ENCODE peak calls at places on chromosomes 4 and X, in ten cellular contexts. One of them, this sample, is unnamed.

GRCh38 chrX:1391707-1392375 is at the start of gene SLC25A6:
- DNase-seq in suprapubic skin: peak; percentile 99
- DNase-seq in spleen: peak; percentile 100
- DNase-seq in Panc1: peak; percentile 30
- DNase-seq in H1: peak; percentile 94
- DNase-seq in GM23338: peak; percentile 99
- DNase-seq in breast epithelium: peak; percentile 99
- DNase-seq in SK-N-SH: peak; percentile 98
- DNase-seq in GM12891: peak; percentile 99
- DNase-seq in sigmoid colon: peak; percentile 99
- DNase-seq in this sample: peak; percentile 98

GRCh38 chrX:15686818-15687685 is 22.4 kb upstream of the CLTRN start:
- DNase-seq in suprapubic skin: no peak
- DNase-seq in spleen: no peak
- DNase-seq in Panc1: no peak
- DNase-seq in H1: no peak
- DNase-seq in GM23338: peak; percentile 71
- DNase-seq in breast epithelium: no peak
- DNase-seq in SK-N-SH: peak; percentile 63
- DNase-seq in GM12891: no peak
- DNase-seq in sigmoid colon: no peak
- DNase-seq in this sample: peak; percentile 69

GRCh38 chrX:41491267-41492004 is 44.3 kb downstream of the NYX start:
- DNase-seq in suprapubic skin: no peak
- DNase-seq in spleen: no peak
- DNase-seq in Panc1: peak; percentile 22
- DNase-seq in H1: no peak
- DNase-seq in GM23338: peak; percentile 60
- DNase-seq in breast epithelium: no peak
- DNase-seq in SK-N-SH: no peak
- DNase-seq in GM12891: no peak
- DNase-seq in sigmoid colon: peak; percentile 75
- DNase-seq in this sample: no peak

GRCh38 chr4:78864405-78865024 is 74.7 kb downstream of the PAQR3 start:
- DNase-seq in suprapubic skin: no peak
- DNase-seq in spleen: no peak
- DNase-seq in Panc1: peak; percentile 41
- DNase-seq in H1: no peak
- DNase-seq in GM23338: peak; percentile 72
- DNase-seq in breast epithelium: no peak
- DNase-seq in SK-N-SH: peak; percentile 34
- DNase-seq in GM12891: no peak
- DNase-seq in sigmoid colon: no peak
- DNase-seq in this sample: peak; percentile 63

GRCh38 chr4:187268940-187269339 is 545.3 kb upstream of the FAT1 start:
- DNase-seq in suprapubic skin: no peak
- DNase-seq in spleen: no peak
- DNase-seq in Panc1: no peak
- DNase-seq in H1: no peak
- DNase-seq in GM23338: no peak
- DNase-seq in breast epithelium: no peak
- DNase-seq in SK-N-SH: no peak
- DNase-seq in GM12891: no peak
- DNase-seq in sigmoid colon: no peak
- DNase-seq in this sample: no peak

GRCh38 chr4:159267940-159268327 is 165.1 kb downstream of the RAPGEF2 start:
- DNase-seq in suprapubic skin: no peak
- DNase-seq in spleen: no peak
- DNase-seq in Panc1: no peak
- DNase-seq in H1: no peak
- DNase-seq in GM23338: no peak
- DNase-seq in breast epithelium: no peak
- DNase-seq in SK-N-SH: no peak
- DNase-seq in GM12891: no peak
- DNase-seq in sigmoid colon: no peak
- DNase-seq in this sample: no peak

GRCh38 chr4:92629302-92629701 is 325.5 kb downstream of the GRID2 start:
- DNase-seq in suprapubic skin: no peak
- DNase-seq in spleen: no peak
- DNase-seq in Panc1: no peak
- DNase-seq in H1: no peak
- DNase-seq in GM23338: no peak
- DNase-seq in breast epithelium: no peak
- DNase-seq in SK-N-SH: no peak
- DNase-seq in GM12891: no peak
- DNase-seq in sigmoid colon: no peak
- DNase-seq in this sample: no peak

GRCh38 chr4:151039733-151040132 is 24.6 kb upstream of the LRBA start:
- DNase-seq in suprapubic skin: no peak
- DNase-seq in spleen: no peak
- DNase-seq in Panc1: no peak
- DNase-seq in H1: no peak
- DNase-seq in GM23338: no peak
- DNase-seq in breast epithelium: no peak
- DNase-seq in SK-N-SH: no peak
- DNase-seq in GM12891: no peak
- DNase-seq in sigmoid colon: no peak
- DNase-seq in this sample: no peak

GRCh38 chr4:114037981-114038380 is 58.5 kb upstream of the ARSJ start:
- DNase-seq in suprapubic skin: no peak
- DNase-seq in spleen: no peak
- DNase-seq in Panc1: no peak
- DNase-seq in H1: no peak
- DNase-seq in GM23338: no peak
- DNase-seq in breast epithelium: no peak
- DNase-seq in SK-N-SH: no peak
- DNase-seq in GM12891: no peak
- DNase-seq in sigmoid colon: no peak
- DNase-seq in this sample: no peak

GRCh38 chrX:10111364-10112148 is 45.2 kb upstream of the CLCN4 start:
- DNase-seq in suprapubic skin: no peak
- DNase-seq in spleen: peak; percentile 90
- DNase-seq in Panc1: no peak
- DNase-seq in H1: no peak
- DNase-seq in GM23338: no peak
- DNase-seq in breast epithelium: no peak
- DNase-seq in SK-N-SH: no peak
- DNase-seq in GM12891: peak; percentile 29
- DNase-seq in sigmoid colon: peak; percentile 75
- DNase-seq in this sample: no peak

GRCh38 chr4:88630756-88631155 is 38.5 kb downstream of the HERC3 start:
- DNase-seq in suprapubic skin: no peak
- DNase-seq in spleen: no peak
- DNase-seq in Panc1: no peak
- DNase-seq in H1: no peak
- DNase-seq in GM23338: no peak
- DNase-seq in breast epithelium: no peak
- DNase-seq in SK-N-SH: no peak
- DNase-seq in GM12891: no peak
- DNase-seq in sigmoid colon: no peak
- DNase-seq in this sample: no peak

GRCh38 chrX:64842492-64842891 is 133.8 kb downstream of the ZC4H2 start:
- DNase-seq in suprapubic skin: no peak
- DNase-seq in spleen: no peak
- DNase-seq in Panc1: no peak
- DNase-seq in H1: no peak
- DNase-seq in GM23338: no peak
- DNase-seq in breast epithelium: no peak
- DNase-seq in SK-N-SH: no peak
- DNase-seq in GM12891: no peak
- DNase-seq in sigmoid colon: no peak
- DNase-seq in this sample: no peak

GRCh38 chr4:168309781-168310180 is 8.8 kb downstream of the DDX60 start:
- DNase-seq in suprapubic skin: no peak
- DNase-seq in spleen: no peak
- DNase-seq in Panc1: no peak
- DNase-seq in H1: no peak
- DNase-seq in GM23338: peak; percentile 2
- DNase-seq in breast epithelium: no peak
- DNase-seq in SK-N-SH: peak; percentile 30
- DNase-seq in GM12891: no peak
- DNase-seq in sigmoid colon: no peak
- DNase-seq in this sample: no peak

GRCh38 chr4:184248216-184248615 is 30.5 kb upstream of the ENPP6 start:
- DNase-seq in suprapubic skin: no peak
- DNase-seq in spleen: no peak
- DNase-seq in Panc1: no peak
- DNase-seq in H1: no peak
- DNase-seq in GM23338: no peak
- DNase-seq in breast epithelium: no peak
- DNase-seq in SK-N-SH: no peak
- DNase-seq in GM12891: no peak
- DNase-seq in sigmoid colon: no peak
- DNase-seq in this sample: no peak

GRCh38 chrX:150211988-150212387 is 151.1 kb upstream of the MAMLD1 start:
- DNase-seq in suprapubic skin: no peak
- DNase-seq in spleen: no peak
- DNase-seq in Panc1: no peak
- DNase-seq in H1: no peak
- DNase-seq in GM23338: no peak
- DNase-seq in breast epithelium: no peak
- DNase-seq in SK-N-SH: no peak
- DNase-seq in GM12891: no peak
- DNase-seq in sigmoid colon: no peak
- DNase-seq in this sample: no peak

GRCh38 chrX:150934453-150934852 is 36.0 kb upstream of the CD99L2 start:
- DNase-seq in suprapubic skin: no peak
- DNase-seq in spleen: no peak
- DNase-seq in Panc1: no peak
- DNase-seq in H1: no peak
- DNase-seq in GM23338: peak; percentile 49
- DNase-seq in breast epithelium: no peak
- DNase-seq in SK-N-SH: no peak
- DNase-seq in GM12891: no peak
- DNase-seq in sigmoid colon: peak; percentile 71
- DNase-seq in this sample: no peak

GRCh38 chr4:74038161-74039064 is at the start of gene CXCL3:
- DNase-seq in suprapubic skin: peak; percentile 79
- DNase-seq in spleen: peak; percentile 86
- DNase-seq in Panc1: no peak
- DNase-seq in H1: no peak
- DNase-seq in GM23338: peak; percentile 87
- DNase-seq in breast epithelium: peak; percentile 53
- DNase-seq in SK-N-SH: peak; percentile 36
- DNase-seq in GM12891: no peak
- DNase-seq in sigmoid colon: peak; percentile 79
- DNase-seq in this sample: peak; percentile 51

GRCh38 chrX:102899940-102900916 is 36.8 kb upstream of the RAB40AL start:
- DNase-seq in suprapubic skin: peak; percentile 74
- DNase-seq in spleen: no peak
- DNase-seq in Panc1: peak; percentile 46
- DNase-seq in H1: no peak
- DNase-seq in GM23338: peak; percentile 64
- DNase-seq in breast epithelium: peak; percentile 53
- DNase-seq in SK-N-SH: peak; percentile 45
- DNase-seq in GM12891: peak; percentile 4
- DNase-seq in sigmoid colon: peak; percentile 66
- DNase-seq in this sample: peak; percentile 72

DNA sequence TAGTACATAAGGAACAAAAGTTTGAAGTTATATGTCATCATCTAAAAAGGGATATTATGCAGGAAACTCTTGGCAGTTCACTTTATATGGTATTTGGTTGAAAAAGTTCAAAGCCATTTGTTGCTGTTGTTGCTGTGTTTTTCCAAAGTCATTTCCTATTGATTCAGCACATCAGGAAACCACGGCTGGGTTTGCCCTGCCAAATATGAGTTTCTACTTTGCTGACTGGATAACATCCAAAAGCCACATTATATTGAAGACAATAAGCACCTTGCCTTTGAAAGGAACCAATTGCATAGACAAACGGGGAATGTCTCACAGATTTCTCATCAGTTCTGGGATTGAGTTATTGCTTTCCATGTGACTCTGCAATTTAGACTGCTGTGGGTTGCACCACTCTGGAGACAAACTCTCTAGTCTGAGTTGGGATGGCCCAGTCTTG is 206.1 kb downstream of the SLC39A8 start:
- DNase-seq in suprapubic skin: no peak
- DNase-seq in spleen: no peak
- DNase-seq in Panc1: no peak
- DNase-seq in H1: no peak
- DNase-seq in GM23338: no peak
- DNase-seq in breast epithelium: no peak
- DNase-seq in SK-N-SH: no peak
- DNase-seq in GM12891: no peak
- DNase-seq in sigmoid colon: no peak
- DNase-seq in this sample: no peak
- TF ChIP-seq POLR2AphosphoS5 in suprapubic skin: no peak
- TF ChIP-seq POLR2AphosphoS5 in spleen: no peak
- TF ChIP-seq POLR2AphosphoS5 in Panc1: no peak
- TF ChIP-seq POLR2AphosphoS5 in H1: no peak
- TF ChIP-seq POLR2AphosphoS5 in GM23338: no peak
- TF ChIP-seq POLR2AphosphoS5 in breast epithelium: no peak
- TF ChIP-seq POLR2AphosphoS5 in SK-N-SH: peak; percentile 67
- TF ChIP-seq POLR2AphosphoS5 in GM12891: no peak
- TF ChIP-seq POLR2AphosphoS5 in sigmoid colon: no peak
- TF ChIP-seq POLR2AphosphoS5 in this sample: no peak

GRCh38 chr4:75232546-75232945 is 281.7 kb downstream of the RCHY1 start:
- DNase-seq in suprapubic skin: no peak
- DNase-seq in spleen: no peak
- DNase-seq in Panc1: no peak
- DNase-seq in H1: no peak
- DNase-seq in GM23338: no peak
- DNase-seq in breast epithelium: no peak
- DNase-seq in SK-N-SH: no peak
- DNase-seq in GM12891: no peak
- DNase-seq in sigmoid colon: no peak
- DNase-seq in this sample: no peak
- TF ChIP-seq POLR2AphosphoS5 in suprapubic skin: no peak
- TF ChIP-seq POLR2AphosphoS5 in spleen: no peak
- TF ChIP-seq POLR2AphosphoS5 in Panc1: no peak
- TF ChIP-seq POLR2AphosphoS5 in H1: no peak
- TF ChIP-seq POLR2AphosphoS5 in GM23338: no peak
- TF ChIP-seq POLR2AphosphoS5 in breast epithelium: no peak
- TF ChIP-seq POLR2AphosphoS5 in SK-N-SH: no peak
- TF ChIP-seq POLR2AphosphoS5 in GM12891: no peak
- TF ChIP-seq POLR2AphosphoS5 in sigmoid colon: no peak
- TF ChIP-seq POLR2AphosphoS5 in this sample: no peak

GRCh38 chr4:137375111-137375850 is 157.0 kb downstream of the PCDH18 start:
- DNase-seq in suprapubic skin: no peak
- DNase-seq in spleen: no peak
- DNase-seq in Panc1: no peak
- DNase-seq in H1: no peak
- DNase-seq in GM23338: no peak
- DNase-seq in breast epithelium: no peak
- DNase-seq in SK-N-SH: no peak
- DNase-seq in GM12891: no peak
- DNase-seq in sigmoid colon: no peak
- DNase-seq in this sample: no peak
- TF ChIP-seq POLR2AphosphoS5 in suprapubic skin: no peak
- TF ChIP-seq POLR2AphosphoS5 in spleen: no peak
- TF ChIP-seq POLR2AphosphoS5 in Panc1: no peak
- TF ChIP-seq POLR2AphosphoS5 in H1: no peak
- TF ChIP-seq POLR2AphosphoS5 in GM23338: no peak
- TF ChIP-seq POLR2AphosphoS5 in breast epithelium: no peak
- TF ChIP-seq POLR2AphosphoS5 in SK-N-SH: no peak
- TF ChIP-seq POLR2AphosphoS5 in GM12891: no peak
- TF ChIP-seq POLR2AphosphoS5 in sigmoid colon: peak; percentile 41
- TF ChIP-seq POLR2AphosphoS5 in this sample: no peak

DNA sequence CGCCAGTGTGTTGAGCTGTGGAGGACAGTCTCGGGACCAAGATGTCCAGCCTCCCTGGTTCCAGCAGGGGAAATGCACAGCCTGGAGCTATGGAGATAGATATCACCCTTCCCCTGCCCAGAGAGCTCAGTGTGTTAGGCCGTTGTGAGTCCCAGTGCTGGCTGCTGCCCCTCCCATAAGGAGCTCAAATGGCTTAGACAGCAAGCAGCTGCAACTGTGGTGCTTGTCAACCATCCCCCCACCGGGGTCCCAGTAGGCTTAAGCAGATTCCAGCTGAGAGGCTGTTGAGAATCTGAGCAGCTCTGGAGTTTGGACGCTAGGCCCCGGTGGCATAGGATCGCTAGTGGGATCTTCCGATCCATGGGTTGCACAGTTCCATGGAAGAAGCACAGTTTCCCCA is 181.8 kb upstream of the POF1B start:
- DNase-seq in suprapubic skin: no peak
- DNase-seq in spleen: no peak
- DNase-seq in Panc1: no peak
- DNase-seq in H1: no peak
- DNase-seq in GM23338: no peak
- DNase-seq in breast epithelium: no peak
- DNase-seq in SK-N-SH: no peak
- DNase-seq in GM12891: no peak
- DNase-seq in sigmoid colon: no peak
- DNase-seq in this sample: no peak
- TF ChIP-seq POLR2AphosphoS5 in suprapubic skin: no peak
- TF ChIP-seq POLR2AphosphoS5 in spleen: no peak
- TF ChIP-seq POLR2AphosphoS5 in Panc1: no peak
- TF ChIP-seq POLR2AphosphoS5 in H1: no peak
- TF ChIP-seq POLR2AphosphoS5 in GM23338: no peak
- TF ChIP-seq POLR2AphosphoS5 in breast epithelium: no peak
- TF ChIP-seq POLR2AphosphoS5 in SK-N-SH: no peak
- TF ChIP-seq POLR2AphosphoS5 in GM12891: no peak
- TF ChIP-seq POLR2AphosphoS5 in sigmoid colon: no peak
- TF ChIP-seq POLR2AphosphoS5 in this sample: no peak